ENCODE peak calls at places on chromosome 15, in nine cellular contexts. Q is GM23248, F is PC-3, P is GM23338, W is OCI-LY7, A is MM.1S, X is neural progenitor cell, V is HCT116, M is SK-N-SH. R is an unnamed sample.

GRCh38 chr15:39135989-39136388 is 444.9 kb upstream of the THBS1 start:
- DNase-seq in Q (peak; percentile 94), F (peak; percentile 22), P (no peak), W (no peak), A (no peak), X (no peak), V (no peak), M (no peak), R (no peak)

GRCh38 chr15:41944313-41944940 is 27.9 kb downstream of the EHD4 start:
- DNase-seq in Q (peak; percentile 95), F (peak; percentile 97), P (no peak), W (no peak), A (no peak), X (peak; percentile 35), V (peak; percentile 37), M (no peak), R (peak; percentile 78)

GRCh38 chr15:52124270-52124878 is 11.8 kb upstream of the BCL2L10 start:
- DNase-seq in Q (peak; percentile 79), F (peak; percentile 79), P (no peak), W (no peak), A (no peak), X (no peak), V (no peak), M (no peak), R (no peak)

GRCh38 chr15:20345401-20345958 is 196.1 kb downstream of the GOLGA6L6 start:
- DNase-seq in Q (no peak), F (no peak), P (no peak), W (no peak), A (peak; percentile 6), X (no peak), V (no peak), M (peak; percentile 34), R (peak; percentile 11)

GRCh38 chr15:95596487-95596886 is 734.0 kb upstream of the NR2F2 start:
- DNase-seq in Q (no peak), F (no peak), P (peak; percentile 80), W (no peak), A (no peak), X (peak; percentile 61), V (no peak), M (no peak), R (no peak)

GRCh38 chr15:95946241-95946640 is 384.3 kb upstream of the NR2F2 start:
- DNase-seq in Q (peak; percentile 49), F (no peak), P (no peak), W (no peak), A (no peak), X (no peak), V (no peak), M (no peak), R (no peak)

GRCh38 chr15:20658024-20658423 is 116.4 kb upstream of the GOLGA6L6 start:
- DNase-seq in Q (no peak), F (no peak), P (no peak), W (no peak), A (peak; percentile 35), X (no peak), V (no peak), M (no peak), R (no peak)

GRCh38 chr15:69304176-69304533 is 5.4 kb downstream of the PAQR5 start:
- DNase-seq in Q (peak; percentile 96), F (peak; percentile 83), P (no peak), W (no peak), A (no peak), X (no peak), V (peak; percentile 35), M (no peak), R (peak; percentile 67)

GRCh38 chr15:95921404-95921803 is 409.1 kb upstream of the NR2F2 start:
- DNase-seq in Q (no peak), F (no peak), P (no peak), W (no peak), A (no peak), X (no peak), V (no peak), M (no peak), R (no peak)

GRCh38 chr15:101092186-101092866 is 159.5 kb downstream of the CHSY1 start:
- DNase-seq in Q (peak; percentile 26), F (no peak), P (no peak), W (no peak), A (no peak), X (no peak), V (no peak), M (no peak), R (no peak)

GRCh38 chr15:22973286-22973685 is 6.9 kb downstream of the CYFIP1 start:
- DNase-seq in Q (no peak), F (no peak), P (no peak), W (no peak), A (peak; percentile 70), X (no peak), V (no peak), M (no peak), R (no peak)

GRCh38 chr15:39919740-39920509 is at the start of gene GPR176:
- DNase-seq in Q (peak; percentile 95), F (peak; percentile 66), P (peak; percentile 69), W (no peak), A (no peak), X (peak; percentile 76), V (no peak), M (peak; percentile 87), R (peak; percentile 52)

GRCh38 chr15:48330045-48330840 is 986 bp upstream of the DUT start:
- DNase-seq in Q (peak; percentile 46), F (peak; percentile 3), P (peak; percentile 36), W (no peak), A (no peak), X (no peak), V (no peak), M (no peak), R (no peak)

GRCh38 chr15:70505411-70505919 is 257.9 kb downstream of the UACA start:
- DNase-seq in Q (peak; percentile 95), F (peak; percentile 95), P (no peak), W (no peak), A (peak; percentile 33), X (no peak), V (peak; percentile 75), M (no peak), R (peak; percentile 72)
- TF ChIP-seq EZH2phosphoT487 in Q (no peak), F (no peak), P (no peak), W (no peak), A (no peak), X (no peak), V (no peak), M (no peak), R (no peak)

DNA sequence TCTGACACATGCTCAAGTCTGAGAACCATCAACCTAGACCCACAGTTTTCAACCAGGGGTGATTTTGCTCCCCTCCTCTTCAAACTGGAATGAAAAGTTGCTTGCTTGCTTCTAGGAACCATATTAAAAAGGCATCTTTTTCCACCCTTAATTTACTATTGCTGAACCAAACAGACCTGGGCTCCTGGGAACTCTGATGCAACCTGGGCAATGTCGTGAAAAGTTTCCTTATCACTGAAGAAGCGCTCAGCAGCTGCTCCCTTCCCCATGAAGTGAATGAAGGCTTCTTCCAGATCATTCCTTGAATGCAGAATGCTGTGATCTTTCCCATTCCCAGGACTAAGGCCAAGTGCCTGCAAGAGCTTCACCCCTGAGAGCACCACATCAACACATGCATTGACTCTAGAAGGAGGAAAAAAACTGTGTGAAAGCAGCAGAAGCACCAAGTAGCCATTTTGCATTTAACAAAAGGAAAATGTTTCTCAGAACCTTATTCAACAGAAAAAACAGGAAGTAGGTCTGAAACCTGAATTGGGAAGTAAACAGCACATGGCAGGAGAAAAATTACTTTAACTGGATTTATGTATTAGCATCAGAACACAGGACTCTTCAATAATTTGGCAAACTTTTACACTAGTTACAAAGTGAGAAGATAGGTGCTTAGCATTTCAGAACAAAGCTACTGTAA is 8.7 kb downstream of the ADPGK start:
- DNase-seq in Q (no peak), F (no peak), P (no peak), W (peak; percentile 56), A (no peak), X (no peak), V (no peak), M (no peak), R (no peak)
- H3K36me3 ChIP-seq in Q (peaks cover 22% of the 10 kb centered on the region), F (peaks cover 29% of the 10 kb centered on the region), P (peaks cover 12% of the 10 kb centered on the region), W (peaks cover 95% of the 10 kb centered on the region), A (peaks cover 30% of the 10 kb centered on the region), X (no peaks in the 10 kb centered on the region), V (peaks cover 19% of the 10 kb centered on the region), M (peaks cover 48% of the 10 kb centered on the region), R (peaks cover 2% of the 10 kb centered on the region)

GRCh38 chr15:35697549-35698299 is 151.8 kb upstream of the DPH6 start:
- DNase-seq in Q (peak; percentile 35), F (peak; percentile 58), P (peak; percentile 45), W (no peak), A (no peak), X (peak; percentile 24), V (no peak), M (no peak), R (peak; percentile 34)
- H3K27ac ChIP-seq in Q (no peak overlapping the region), F (no peak overlapping the region), P (peak overlapping the region; percentile 57), W (no peak overlapping the region), A (no peak overlapping the region), X (no peak overlapping the region), V (no peak overlapping the region), M (no peak overlapping the region), R (peak overlapping the region; percentile 72)

DNA sequence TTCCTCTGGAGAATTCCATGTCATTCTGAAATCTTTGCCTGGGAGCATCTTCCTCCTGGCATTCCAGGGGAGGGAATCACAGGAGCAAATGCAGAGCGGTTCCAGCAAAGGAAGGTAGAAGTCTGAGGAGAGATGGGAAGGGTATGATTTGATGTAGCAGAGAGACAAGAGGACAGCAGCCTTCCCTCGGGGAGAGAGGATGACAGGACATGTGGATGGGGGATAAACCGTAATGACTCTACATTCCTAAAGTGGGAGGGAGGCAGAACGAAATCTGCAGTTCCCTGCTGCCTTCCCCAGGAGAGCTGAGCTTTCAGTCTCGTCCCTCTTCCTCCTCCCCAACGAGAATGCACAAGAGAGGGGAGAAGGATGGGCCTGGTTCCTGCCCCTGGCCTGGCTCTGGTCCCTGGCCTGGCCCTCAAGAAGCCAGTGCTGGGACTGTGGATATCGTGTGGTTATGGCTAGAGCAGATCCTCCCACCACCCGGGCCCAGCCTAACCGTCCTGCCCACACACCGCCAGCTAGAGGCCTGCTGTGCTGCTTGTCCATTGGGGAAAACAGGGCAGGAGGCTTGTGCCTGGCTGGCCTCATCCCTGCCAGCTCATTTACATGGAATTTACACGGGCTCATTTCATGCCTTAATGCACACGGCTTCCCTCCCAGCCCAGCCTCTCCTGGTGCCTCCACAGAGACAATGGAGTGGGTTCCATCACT is 26.6 kb downstream of the SEMA7A start:
- DNase-seq in Q (peak; percentile 97), F (peak; percentile 90), P (peak; percentile 29), W (no peak), A (no peak), X (peak; percentile 79), V (no peak), M (no peak), R (peak; percentile 60)
- TF ChIP-seq EZH2phosphoT487 in Q (no peak), F (no peak), P (no peak), W (no peak), A (no peak), X (no peak), V (no peak), M (no peak), R (no peak)

R was measured in hepatocyte.